ENCODE peak calls at places on chromosomes 16 and 17, in five cellular contexts. H, A, D, Y and L are unnamed samples.

GRCh38 chr16:89178453-89179147 is 7.1 kb downstream of the CDH15 start:
- DNase-seq in D (no peak), H (no peak), Y (no peak), A (no peak), L (no peak)

GRCh38 chr17:45833826-45834439 is 10.7 kb upstream of the SPPL2C start:
- DNase-seq in H (no peak), Y (no peak), A (no peak), D (no peak), L (no peak)

GRCh38 chr17:35901776-35902175 is 21.6 kb upstream of the CCL5 start:
- DNase-seq in H (no peak), Y (no peak), A (no peak), D (no peak), L (no peak)

GRCh38 chr17:55134486-55135157 is 130.1 kb upstream of the HLF start:
- DNase-seq in Y (no peak), H (peak; percentile 41), D (no peak), A (no peak), L (peak; percentile 45)

GRCh38 chr17:27471321-27472269 is 15.3 kb downstream of the KSR1 start:
- DNase-seq in Y (no peak), A (no peak), H (peak; percentile 31), D (no peak), L (no peak)

GRCh38 chr17:18963126-18964017 is 11.4 kb downstream of the SLC5A10 start:
- DNase-seq in H (no peak), D (no peak), Y (peak; percentile 36), A (no peak), L (no peak)

GRCh38 chr17:71503710-71504471 is 616.9 kb upstream of the SOX9 start:
- DNase-seq in H (no peak), A (no peak), D (no peak), Y (no peak), L (no peak)

GRCh38 chr16:85182774-85183173 is 70.5 kb upstream of the CIBAR2 start:
- DNase-seq in D (no peak), H (no peak), A (no peak), Y (no peak), L (no peak)

GRCh38 chr16:15913046-15913698 is 24.8 kb upstream of the CEP20 start:
- DNase-seq in D (no peak), Y (no peak), H (no peak), A (no peak), L (no peak)

GRCh38 chr17:17206149-17206912 is at the start of gene PLD6:
- DNase-seq in Y (peak; percentile 77), D (peak; percentile 82), H (peak; percentile 63), A (peak; percentile 76), L (peak; percentile 8)

GRCh38 chr17:1561420-1562177 is 993 bp downstream of the PITPNA start:
- DNase-seq in Y (no peak), A (no peak), D (no peak), H (peak; percentile 37), L (no peak)

GRCh38 chr17:63474914-63475460 is 1.9 kb upstream of the ACE start:
- DNase-seq in D (no peak), Y (no peak), A (no peak), H (no peak), L (no peak)

GRCh38 chr16:87387942-87388817 is 4.0 kb upstream of the MAP1LC3B start:
- DNase-seq in Y (peak; percentile 99), A (peak; percentile 90), D (peak; percentile 63), H (peak; percentile 100), L (peak; percentile 99)

GRCh38 chr16:27800817-27801216 is 250.9 kb downstream of the KATNIP start:
- DNase-seq in H (no peak), A (no peak), D (no peak), Y (no peak), L (no peak)

GRCh38 chr16:56855201-56855600 is 9.8 kb upstream of the SLC12A3 start:
- DNase-seq in H (no peak), D (no peak), Y (no peak), A (no peak), L (no peak)

GRCh38 chr16:66131156-66131807 is 235.2 kb upstream of the CDH5 start:
- DNase-seq in Y (peak; percentile 61), H (peak; percentile 81), A (no peak), D (no peak), L (no peak)

GRCh38 chr17:58585554-58585953 is 71.1 kb upstream of the MTMR4 start:
- DNase-seq in D (no peak), Y (no peak), A (no peak), H (no peak), L (no peak)

GRCh38 chr16:88533945-88534641 is 36.1 kb upstream of the ZC3H18 start:
- DNase-seq in Y (peak; percentile 15), D (peak; percentile 59), A (no peak), H (peak; percentile 51), L (peak; percentile 36)

GRCh38 chr17:75012320-75013076 is at the start of gene MRPL58:
- DNase-seq in Y (peak; percentile 83), A (peak; percentile 76), D (peak; percentile 59), H (peak; percentile 90), L (peak; percentile 65)

GRCh38 chr16:27470567-27471431 is 68.8 kb downstream of the IL21R start:
- DNase-seq in A (no peak), Y (peak; percentile 63), H (peak; percentile 87), D (no peak), L (peak; percentile 30)

GRCh38 chr17:31856750-31857149 is 2.3 kb downstream of the COPRS start:
- DNase-seq in D (no peak), A (no peak), H (no peak), Y (no peak), L (no peak)

GRCh38 chr17:42153919-42154491 is 784 bp downstream of the RAB5C start:
- DNase-seq in H (peak; percentile 49), D (no peak), Y (no peak), A (peak; percentile 49), L (no peak)

GRCh38 chr17:28033972-28034714 is 8.3 kb upstream of the NLK start:
- DNase-seq in H (peak; percentile 84), Y (peak; percentile 91), D (no peak), A (no peak), L (peak; percentile 45)

GRCh38 chr17:9389116-9389515 is 186.5 kb downstream of the STX8 start:
- DNase-seq in A (no peak), D (no peak), Y (peak; percentile 3), H (peak; percentile 99), L (peak; percentile 74)

GRCh38 chr16:57380671-57381462 is 8.6 kb downstream of the CX3CL1 start:
- DNase-seq in D (no peak), H (peak; percentile 16), A (no peak), Y (peak; percentile 3), L (no peak)

GRCh38 chr16:3488801-3489200 is 6.5 kb downstream of the C16orf90 start:
- DNase-seq in H (no peak), A (no peak), Y (no peak), D (no peak), L (no peak)

GRCh38 chr16:9123871-9124270 is 32.4 kb downstream of the HAPSTR1 start:
- DNase-seq in A (no peak), D (no peak), Y (no peak), H (no peak), L (no peak)

GRCh38 chr17:6474906-6475305 is 30.7 kb downstream of the PIMREG start:
- DNase-seq in H (no peak), Y (no peak), A (no peak), D (no peak), L (no peak)

GRCh38 chr16:80803341-80804060 is 897 bp downstream of the CDYL2 start:
- DNase-seq in A (no peak), Y (no peak), H (no peak), D (peak; percentile 18), L (no peak)